ENCODE peak calls at places on chromosomes 7 and 10, in seven cellular contexts. One of them, this sample, is unnamed.

GRCh38 chr7:28155019-28155660 is 25.5 kb downstream of the JAZF1 start:
- DNase-seq in stimulated activated CD4-positive, alpha-beta T cell treated with anti-CD3 and anti-CD28 coated beads, Interleukin-4, amount 100 ng/mL, for 1 hour: no peak
- DNase-seq in NCI-H460: no peak
- DNase-seq in foreskin keratinocyte: no peak
- DNase-seq in MG63: no peak
- DNase-seq in esophagus squamous epithelium: no peak
- DNase-seq in fibroblast of the aortic adventitia: no peak
- DNase-seq in this sample: no peak

GRCh38 chr10:132023092-132023811 is 41.5 kb upstream of the BNIP3 start:
- DNase-seq in stimulated activated CD4-positive, alpha-beta T cell treated with anti-CD3 and anti-CD28 coated beads, Interleukin-4, amount 100 ng/mL, for 1 hour: peak
- DNase-seq in NCI-H460: peak
- DNase-seq in foreskin keratinocyte: peak
- DNase-seq in MG63: peak
- DNase-seq in esophagus squamous epithelium: peak
- DNase-seq in fibroblast of the aortic adventitia: peak
- DNase-seq in this sample: peak

GRCh38 chr7:102834999-102835398 is 77.8 kb upstream of the LRRC17 start:
- DNase-seq in stimulated activated CD4-positive, alpha-beta T cell treated with anti-CD3 and anti-CD28 coated beads, Interleukin-4, amount 100 ng/mL, for 1 hour: no peak
- DNase-seq in NCI-H460: no peak
- DNase-seq in foreskin keratinocyte: peak
- DNase-seq in MG63: no peak
- DNase-seq in esophagus squamous epithelium: no peak
- DNase-seq in fibroblast of the aortic adventitia: peak
- DNase-seq in this sample: no peak

GRCh38 chr7:41942468-41943097 is 239.7 kb upstream of the INHBA start:
- DNase-seq in stimulated activated CD4-positive, alpha-beta T cell treated with anti-CD3 and anti-CD28 coated beads, Interleukin-4, amount 100 ng/mL, for 1 hour: no peak
- DNase-seq in NCI-H460: peak
- DNase-seq in foreskin keratinocyte: no peak
- DNase-seq in MG63: peak
- DNase-seq in esophagus squamous epithelium: no peak
- DNase-seq in fibroblast of the aortic adventitia: peak
- DNase-seq in this sample: no peak

GRCh38 chr7:149125189-149125863 is 798 bp downstream of the ZNF425 start:
- DNase-seq in stimulated activated CD4-positive, alpha-beta T cell treated with anti-CD3 and anti-CD28 coated beads, Interleukin-4, amount 100 ng/mL, for 1 hour: no peak
- DNase-seq in NCI-H460: no peak
- DNase-seq in foreskin keratinocyte: peak
- DNase-seq in MG63: no peak
- DNase-seq in esophagus squamous epithelium: no peak
- DNase-seq in fibroblast of the aortic adventitia: peak
- DNase-seq in this sample: no peak

GRCh38 chr10:57506414-57507094 is 761.1 kb downstream of the IPMK start:
- DNase-seq in stimulated activated CD4-positive, alpha-beta T cell treated with anti-CD3 and anti-CD28 coated beads, Interleukin-4, amount 100 ng/mL, for 1 hour: no peak
- DNase-seq in NCI-H460: no peak
- DNase-seq in foreskin keratinocyte: no peak
- DNase-seq in MG63: no peak
- DNase-seq in esophagus squamous epithelium: no peak
- DNase-seq in fibroblast of the aortic adventitia: no peak
- DNase-seq in this sample: no peak

GRCh38 chr7:130490888-130491771 is 755 bp upstream of the MEST start:
- DNase-seq in stimulated activated CD4-positive, alpha-beta T cell treated with anti-CD3 and anti-CD28 coated beads, Interleukin-4, amount 100 ng/mL, for 1 hour: peak
- DNase-seq in NCI-H460: no peak
- DNase-seq in foreskin keratinocyte: peak
- DNase-seq in MG63: no peak
- DNase-seq in esophagus squamous epithelium: no peak
- DNase-seq in fibroblast of the aortic adventitia: peak
- DNase-seq in this sample: no peak

GRCh38 chr10:73892314-73893080 is 18.1 kb upstream of the CAMK2G start:
- DNase-seq in stimulated activated CD4-positive, alpha-beta T cell treated with anti-CD3 and anti-CD28 coated beads, Interleukin-4, amount 100 ng/mL, for 1 hour: no peak
- DNase-seq in NCI-H460: no peak
- DNase-seq in foreskin keratinocyte: peak
- DNase-seq in MG63: no peak
- DNase-seq in esophagus squamous epithelium: no peak
- DNase-seq in fibroblast of the aortic adventitia: peak
- DNase-seq in this sample: no peak

GRCh38 chr10:44173558-44173894 is 211.4 kb downstream of the CXCL12 start:
- DNase-seq in stimulated activated CD4-positive, alpha-beta T cell treated with anti-CD3 and anti-CD28 coated beads, Interleukin-4, amount 100 ng/mL, for 1 hour: no peak
- DNase-seq in NCI-H460: no peak
- DNase-seq in foreskin keratinocyte: no peak
- DNase-seq in MG63: no peak
- DNase-seq in esophagus squamous epithelium: no peak
- DNase-seq in fibroblast of the aortic adventitia: no peak
- DNase-seq in this sample: no peak

GRCh38 chr7:130418306-130418705 is 22.5 kb downstream of the CEP41 start:
- DNase-seq in stimulated activated CD4-positive, alpha-beta T cell treated with anti-CD3 and anti-CD28 coated beads, Interleukin-4, amount 100 ng/mL, for 1 hour: no peak
- DNase-seq in NCI-H460: no peak
- DNase-seq in foreskin keratinocyte: peak
- DNase-seq in MG63: no peak
- DNase-seq in esophagus squamous epithelium: no peak
- DNase-seq in fibroblast of the aortic adventitia: no peak
- DNase-seq in this sample: no peak

GRCh38 chr7:116064179-116064578 is 33.6 kb upstream of the TFEC start:
- DNase-seq in stimulated activated CD4-positive, alpha-beta T cell treated with anti-CD3 and anti-CD28 coated beads, Interleukin-4, amount 100 ng/mL, for 1 hour: no peak
- DNase-seq in NCI-H460: no peak
- DNase-seq in foreskin keratinocyte: no peak
- DNase-seq in MG63: no peak
- DNase-seq in esophagus squamous epithelium: no peak
- DNase-seq in fibroblast of the aortic adventitia: no peak
- DNase-seq in this sample: no peak

GRCh38 chr10:11875499-11876281 is 52.5 kb downstream of the PROSER2 start:
- DNase-seq in stimulated activated CD4-positive, alpha-beta T cell treated with anti-CD3 and anti-CD28 coated beads, Interleukin-4, amount 100 ng/mL, for 1 hour: no peak
- DNase-seq in NCI-H460: peak
- DNase-seq in foreskin keratinocyte: peak
- DNase-seq in MG63: peak
- DNase-seq in esophagus squamous epithelium: peak
- DNase-seq in fibroblast of the aortic adventitia: peak
- DNase-seq in this sample: no peak

GRCh38 chr10:14798631-14799030 is 23.9 kb upstream of the FAM107B start:
- DNase-seq in stimulated activated CD4-positive, alpha-beta T cell treated with anti-CD3 and anti-CD28 coated beads, Interleukin-4, amount 100 ng/mL, for 1 hour: no peak
- DNase-seq in NCI-H460: no peak
- DNase-seq in foreskin keratinocyte: no peak
- DNase-seq in MG63: no peak
- DNase-seq in esophagus squamous epithelium: no peak
- DNase-seq in fibroblast of the aortic adventitia: no peak
- DNase-seq in this sample: no peak

GRCh38 chr10:50536617-50537252 is 87.0 kb downstream of the SGMS1 start:
- DNase-seq in stimulated activated CD4-positive, alpha-beta T cell treated with anti-CD3 and anti-CD28 coated beads, Interleukin-4, amount 100 ng/mL, for 1 hour: no peak
- DNase-seq in NCI-H460: no peak
- DNase-seq in foreskin keratinocyte: peak
- DNase-seq in MG63: peak
- DNase-seq in esophagus squamous epithelium: no peak
- DNase-seq in fibroblast of the aortic adventitia: no peak
- DNase-seq in this sample: no peak

GRCh38 chr10:490891-491571 is 198.4 kb downstream of the DIP2C start:
- DNase-seq in stimulated activated CD4-positive, alpha-beta T cell treated with anti-CD3 and anti-CD28 coated beads, Interleukin-4, amount 100 ng/mL, for 1 hour: no peak
- DNase-seq in NCI-H460: no peak
- DNase-seq in foreskin keratinocyte: no peak
- DNase-seq in MG63: no peak
- DNase-seq in esophagus squamous epithelium: no peak
- DNase-seq in fibroblast of the aortic adventitia: peak
- DNase-seq in this sample: no peak

GRCh38 chr10:133318494-133319127 is 9.9 kb downstream of the ZNF511 start:
- DNase-seq in stimulated activated CD4-positive, alpha-beta T cell treated with anti-CD3 and anti-CD28 coated beads, Interleukin-4, amount 100 ng/mL, for 1 hour: peak
- DNase-seq in NCI-H460: peak
- DNase-seq in foreskin keratinocyte: peak
- DNase-seq in MG63: peak
- DNase-seq in esophagus squamous epithelium: no peak
- DNase-seq in fibroblast of the aortic adventitia: peak
- DNase-seq in this sample: peak